ENCODE peak calls at places on chromosomes 4 and X, in seven cellular contexts. B is HCT116, O is H1, G is GM12878, D is SK-N-SH, Q is HepG2, N is K562. Z is an unnamed sample.

GRCh38 chr4:95415346-95415771 is 133.4 kb downstream of the UNC5C start:
- DNase-seq in O (no peak), D (no peak), B (no peak), Q (no peak), N (no peak), G (no peak), Z (no peak)

GRCh38 chrX:13939741-13940597 is 89.7 kb downstream of the GEMIN8 start:
- DNase-seq in Q (no peak), B (no peak), G (no peak), N (no peak), O (no peak), D (no peak), Z (no peak)

GRCh38 chr4:86927843-86928395 is 6.9 kb upstream of the AFF1 start:
- DNase-seq in G (no peak), B (no peak), D (no peak), O (no peak), N (no peak), Q (peak), Z (peak)

GRCh38 chrX:137565921-137566745 is at the start of gene ZIC3:
- DNase-seq in N (no peak), O (no peak), G (no peak), B (no peak), D (peak), Q (no peak), Z (peak)

GRCh38 chr4:38943355-38943754 is 75.7 kb downstream of the FAM114A1 start:
- DNase-seq in N (no peak), Q (no peak), O (no peak), B (no peak), D (peak), G (no peak), Z (no peak)

GRCh38 chrX:74009041-74009440 is 294.9 kb upstream of the ZCCHC13 start:
- DNase-seq in N (no peak), D (no peak), G (no peak), B (no peak), Q (no peak), O (no peak), Z (no peak)

GRCh38 chrX:40061005-40061404 is 36.8 kb downstream of the BCOR start:
- DNase-seq in N (no peak), B (no peak), G (no peak), D (no peak), Q (no peak), O (no peak), Z (no peak)

GRCh38 chrX:151828434-151829080 is 84.1 kb upstream of the MAGEA4 start:
- DNase-seq in N (no peak), G (no peak), B (no peak), D (no peak), Q (no peak), O (no peak), Z (no peak)

GRCh38 chr4:110442309-110442708 is 33.6 kb upstream of the ENPEP start:
- DNase-seq in D (no peak), N (no peak), O (no peak), Q (no peak), B (no peak), G (no peak), Z (no peak)

GRCh38 chrX:8815460-8816065 is 14.4 kb upstream of the FAM9A start:
- DNase-seq in N (peak), B (peak), O (no peak), Q (peak), D (peak), G (peak), Z (peak)

GRCh38 chrX:110042521-110042920 is 39.6 kb downstream of the TMEM164 start:
- DNase-seq in B (no peak), G (no peak), N (no peak), D (no peak), O (no peak), Q (no peak), Z (no peak)

GRCh38 chr4:27398911-27399310 is 538.3 kb downstream of the STIM2 start:
- DNase-seq in G (no peak), D (no peak), N (no peak), O (no peak), B (no peak), Q (no peak), Z (no peak)

GRCh38 chr4:71870456-71870855 is 86.6 kb upstream of the GC start:
- DNase-seq in D (no peak), G (no peak), B (no peak), N (no peak), Q (no peak), O (no peak), Z (no peak)

GRCh38 chr4:71867598-71867997 is 83.7 kb upstream of the GC start:
- DNase-seq in Q (no peak), O (no peak), D (no peak), B (no peak), G (no peak), N (no peak), Z (no peak)

GRCh38 chr4:71872221-71872620 is 88.3 kb upstream of the GC start:
- DNase-seq in B (no peak), D (no peak), N (no peak), Q (no peak), G (no peak), O (no peak), Z (no peak)

GRCh38 chr4:71878388-71878787 is 94.5 kb upstream of the GC start:
- DNase-seq in Q (no peak), O (no peak), D (no peak), N (no peak), G (no peak), B (no peak), Z (no peak)

DNA sequence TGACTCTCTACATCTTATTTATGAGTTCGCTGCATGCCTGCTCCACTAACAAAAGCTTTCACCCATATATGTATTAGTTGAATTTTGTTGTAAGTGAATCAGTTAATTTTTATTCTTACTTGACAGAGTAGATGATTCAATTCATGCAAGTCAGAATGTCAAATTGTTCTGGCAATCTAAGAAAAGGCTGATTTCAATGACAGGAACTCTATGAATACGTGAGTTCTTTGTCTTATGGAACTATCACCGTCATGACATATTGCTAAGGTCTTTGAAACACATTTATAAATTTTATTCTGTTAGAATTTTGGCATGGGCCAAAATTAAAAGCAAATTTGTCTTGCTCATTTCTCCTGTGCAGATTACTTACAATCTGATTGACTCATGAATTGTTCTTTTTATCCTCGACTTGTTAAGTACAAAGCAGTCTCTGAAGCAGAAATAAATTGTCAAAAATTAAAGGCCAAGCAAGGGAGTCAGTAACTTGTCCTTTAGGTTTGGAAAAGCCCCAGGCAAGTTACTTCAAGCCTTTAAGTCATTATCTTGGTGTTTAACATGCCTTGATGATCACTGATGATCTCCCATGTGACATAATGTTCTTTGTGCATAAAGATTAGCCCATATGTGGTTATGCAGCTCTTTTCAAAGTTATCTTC is 89.0 kb upstream of the GC start:
- DNase-seq in D (no peak), B (no peak), O (no peak), N (no peak), Q (no peak), G (no peak), Z (no peak)
- TF ChIP-seq JUND in D (no peak), B (no peak), O (no peak), N (no peak), Q (no peak), G (no peak), Z (no peak)

DNA sequence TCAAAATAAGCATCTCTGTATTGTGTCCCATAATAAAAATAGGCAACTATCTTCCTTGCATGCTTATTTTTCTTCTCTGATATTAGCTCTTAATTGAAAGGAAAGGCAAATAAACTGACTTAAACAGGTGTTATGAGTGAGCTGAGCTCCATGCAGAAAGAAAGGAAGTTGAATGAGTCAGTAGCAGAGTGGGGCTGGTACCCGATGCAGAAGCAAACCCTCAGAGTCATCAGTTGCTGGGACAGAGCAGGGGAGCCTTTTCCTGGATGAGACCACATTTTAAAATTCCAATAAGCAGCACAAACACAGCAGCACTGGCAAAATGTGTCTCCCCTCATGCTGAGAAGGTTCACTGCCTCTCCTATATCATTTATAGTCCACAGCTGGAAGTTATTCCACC is 274.2 kb upstream of the PPARGC1A start:
- DNase-seq in B (no peak), N (no peak), D (no peak), G (no peak), Q (no peak), O (no peak), Z (no peak)
- TF ChIP-seq JUND in B (no peak), N (no peak), D (no peak), G (no peak), Q (no peak), O (no peak), Z (no peak)

DNA sequence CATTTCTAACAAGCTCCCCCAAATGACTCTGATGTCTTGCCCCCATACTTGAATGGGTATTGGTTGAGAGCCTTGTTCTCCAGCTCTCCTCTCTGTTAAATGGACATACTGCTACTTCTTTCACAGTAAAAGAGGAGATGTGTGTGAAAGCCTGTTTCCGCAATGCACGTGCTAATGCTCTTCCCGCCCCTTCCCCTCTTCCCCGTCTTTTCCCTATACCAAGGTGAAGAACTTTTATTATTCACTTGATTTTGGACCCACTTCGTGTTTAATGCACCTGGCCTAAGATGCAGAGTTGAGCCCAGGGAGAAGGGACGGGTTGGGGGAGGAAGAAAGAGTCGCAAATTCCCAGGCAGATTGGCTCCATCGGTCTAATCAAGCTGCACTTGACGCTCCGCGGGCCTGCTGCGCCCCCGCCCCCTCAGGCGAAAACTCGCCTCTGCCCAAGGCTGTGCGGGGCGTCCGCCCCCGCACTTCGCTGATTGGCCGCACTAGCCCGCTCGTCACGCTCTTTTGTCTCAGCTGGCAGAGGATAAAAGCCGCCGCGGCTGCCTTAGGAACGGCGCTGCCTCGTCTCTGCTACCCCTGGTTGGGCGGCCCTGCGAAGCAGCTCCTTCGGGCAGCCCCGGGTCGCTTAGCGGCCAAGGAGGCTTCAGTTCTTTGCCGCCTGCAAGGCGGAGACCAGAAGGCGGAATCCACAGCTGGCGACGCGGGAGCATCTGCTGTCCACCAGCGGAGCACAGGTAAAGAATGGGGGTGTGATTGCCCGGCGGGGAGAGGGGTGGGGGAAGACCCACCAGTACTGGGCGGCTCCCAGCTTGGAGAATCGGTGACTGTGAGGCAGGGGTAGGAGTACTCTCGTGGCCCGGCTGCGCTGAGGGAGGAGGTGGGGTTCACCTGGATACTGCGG is at the start of gene ZCCHC12:
- DNase-seq in G (no peak), N (peak), B (peak), O (peak), D (peak), Q (peak), Z (no peak)
- TF ChIP-seq JUND in G (no peak), N (no peak), B (no peak), O (no peak), D (no peak), Q (no peak), Z (no peak)

DNA sequence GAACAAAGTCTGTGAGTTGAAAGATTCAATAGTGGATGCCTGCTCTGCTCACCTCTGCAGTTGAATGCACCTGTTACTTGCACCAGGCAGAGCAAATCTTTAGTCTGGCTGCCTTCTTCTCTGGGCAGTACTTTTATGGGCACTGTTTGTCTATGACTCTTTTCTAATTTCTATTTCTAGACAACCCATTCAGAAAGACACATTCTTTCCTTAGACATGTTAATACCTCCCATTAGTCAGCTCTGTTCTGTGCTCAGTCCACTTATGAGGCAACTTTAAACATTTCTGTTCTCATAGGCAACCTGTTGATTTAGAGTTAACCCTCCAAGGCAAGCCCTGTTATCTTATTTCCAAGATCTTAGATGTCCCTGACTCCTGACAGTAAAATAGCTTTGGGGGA is 108.9 kb downstream of the SYNPO2 start:
- DNase-seq in O (no peak), D (no peak), N (no peak), G (no peak), Q (no peak), B (no peak), Z (no peak)
- TF ChIP-seq JUND in O (no peak), D (no peak), N (no peak), G (no peak), Q (no peak), B (no peak), Z (no peak)

GRCh38 chr4:140993969-140994459 is 139.3 kb downstream of the RNF150 start:
- DNase-seq in Q (no peak), D (no peak), O (no peak), B (no peak), G (no peak), N (no peak), Z (no peak)

GRCh38 chr4:140996757-140997156 is 136.5 kb downstream of the RNF150 start:
- DNase-seq in N (no peak), Q (no peak), D (no peak), B (no peak), O (no peak), G (no peak), Z (no peak)

GRCh38 chr4:140989944-140990343 is 143.3 kb downstream of the RNF150 start:
- DNase-seq in D (no peak), O (no peak), N (no peak), G (no peak), Q (no peak), B (no peak), Z (no peak)

GRCh38 chr4:140993350-140993749 is 139.9 kb downstream of the RNF150 start:
- DNase-seq in G (no peak), B (no peak), D (no peak), Q (no peak), O (no peak), N (no peak), Z (no peak)

DNA sequence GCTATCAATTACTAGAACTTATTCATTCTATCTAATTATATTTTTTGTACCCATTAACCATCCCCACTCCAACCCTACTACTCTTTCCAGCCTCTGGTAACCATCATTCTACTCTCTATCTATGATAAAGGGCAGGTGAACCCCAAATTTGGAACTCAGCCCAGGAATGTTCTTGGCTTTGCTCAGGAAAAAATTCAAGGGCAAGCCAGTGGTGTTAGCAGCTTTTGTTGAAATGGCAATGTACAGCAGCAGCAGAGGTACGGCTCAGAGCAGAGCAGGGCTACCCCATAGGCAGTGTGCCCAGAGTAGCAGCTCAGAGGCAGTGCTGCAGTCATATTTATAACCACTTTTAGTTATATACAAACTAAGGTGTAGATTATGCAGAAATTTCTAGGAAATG is 138.2 kb downstream of the RNF150 start:
- DNase-seq in Q (no peak), D (no peak), G (no peak), B (no peak), N (no peak), O (no peak), Z (no peak)
- TF ChIP-seq JUND in Q (no peak), D (no peak), G (no peak), B (no peak), N (no peak), O (no peak), Z (no peak)

GRCh38 chr4:185799442-185799841 is 12.6 kb downstream of the SORBS2 start:
- DNase-seq in B (no peak), Q (no peak), D (no peak), N (no peak), O (no peak), G (no peak), Z (no peak)
- TF ChIP-seq JUND in B (no peak), Q (no peak), D (no peak), N (no peak), O (no peak), G (no peak), Z (no peak)

GRCh38 chr4:178339769-178340168 is 897.5 kb upstream of the AGA start:
- DNase-seq in Q (no peak), B (no peak), G (no peak), D (no peak), O (no peak), N (no peak), Z (no peak)
- TF ChIP-seq JUND in Q (no peak), B (no peak), G (no peak), D (no peak), O (no peak), N (no peak), Z (no peak)

Z was measured in T47D.